ENCODE peak calls at places on chromosomes 1 and 21, in four cellular contexts. W is Panc1, C is tibial nerve, G is transverse colon. R is an unnamed sample.

GRCh38 chr1:94819945-94820746 is at the start of gene SLC44A3:
- DNase-seq in C (no peak), W (no peak), G (peak; percentile 65), R (no peak)

GRCh38 chr1:244099258-244099930 is 48.3 kb downstream of the ZBTB18 start:
- DNase-seq in C (no peak), G (no peak), W (no peak), R (no peak)

GRCh38 chr1:22406722-22407495 is 44.7 kb upstream of the ZBTB40 start:
- DNase-seq in W (no peak), C (no peak), G (no peak), R (no peak)

GRCh38 chr21:16194851-16195251 is 465.1 kb downstream of the USP25 start:
- DNase-seq in C (no peak), W (no peak), G (no peak), R (no peak)

GRCh38 chr1:212683357-212683722 is 16.3 kb downstream of the BATF3 start:
- DNase-seq in C (no peak), W (no peak), G (peak; percentile 38), R (no peak)

GRCh38 chr1:80837066-80837465 is 963.7 kb upstream of the ADGRL2 start:
- DNase-seq in G (no peak), W (no peak), C (no peak), R (no peak)

GRCh38 chr1:212129781-212130180 is 94.2 kb downstream of the DTL start:
- DNase-seq in W (no peak), G (no peak), C (no peak), R (no peak)

GRCh38 chr1:91676030-91676429 is 175.4 kb downstream of the CDC7 start:
- DNase-seq in G (no peak), C (no peak), W (no peak), R (peak; percentile 34)

GRCh38 chr1:116286541-116286971 is 86.5 kb upstream of the ATP1A1 start:
- DNase-seq in G (no peak), C (no peak), W (no peak), R (peak; percentile 57)

GRCh38 chr1:160098852-160099647 is 631 bp upstream of the IGSF8 start:
- DNase-seq in G (peak; percentile 99), C (peak; percentile 97), W (no peak), R (peak; percentile 99)

GRCh38 chr1:42179275-42179674 is 14.7 kb upstream of the GUCA2A start:
- DNase-seq in C (no peak), W (no peak), G (no peak), R (no peak)

GRCh38 chr1:215018555-215018954 is 64.0 kb upstream of the KCNK2 start:
- DNase-seq in W (no peak), G (no peak), C (no peak), R (no peak)

GRCh38 chr1:36866168-36866814 is 168.0 kb downstream of the GRIK3 start:
- DNase-seq in C (no peak), G (no peak), W (no peak), R (no peak)

GRCh38 chr1:52665173-52666020 is 32.4 kb downstream of the SHISAL2A start:
- DNase-seq in W (no peak), C (no peak), G (no peak), R (no peak)

GRCh38 chr1:197838836-197839235 is 63.6 kb upstream of the DENND1B start:
- DNase-seq in W (no peak), G (no peak), C (no peak), R (no peak)

GRCh38 chr1:22969224-22969829 is 3.3 kb downstream of the LACTBL1 start:
- DNase-seq in C (no peak), G (peak; percentile 38), W (no peak), R (no peak)

GRCh38 chr1:231557898-231558710 is 29.6 kb downstream of the TSNAX start:
- DNase-seq in W (no peak), C (no peak), G (no peak), R (no peak)

DNA sequence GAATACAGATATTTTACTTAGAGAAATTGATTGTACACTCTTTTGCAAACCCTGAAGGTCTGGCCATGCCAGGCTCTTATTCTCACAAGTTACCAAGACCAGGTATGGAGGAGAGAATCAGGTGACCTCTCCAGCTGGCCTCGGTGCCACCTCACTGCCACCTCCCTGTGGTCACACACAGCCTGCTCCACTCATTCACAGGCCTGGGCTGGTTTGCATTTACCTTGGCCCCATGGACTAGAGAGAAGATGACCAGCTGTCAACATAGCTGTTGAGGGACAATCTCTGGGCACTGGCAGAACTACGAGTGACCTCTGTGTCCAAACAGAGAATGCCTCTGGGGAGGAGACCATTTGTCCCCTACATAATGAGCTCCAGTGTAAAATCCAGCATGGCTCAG is 291.2 kb upstream of the RUNX1 start:
- DNase-seq in C (no peak), W (no peak), G (peak; percentile 44), R (peak; percentile 82)
- TF ChIP-seq CTCF in C (no peak), W (no peak), G (peak; percentile 9), R (no peak)

GRCh38 chr21:38340131-38340530 is 83.3 kb downstream of the KCNJ15 start:
- DNase-seq in W (no peak), C (no peak), G (no peak), R (no peak)
- H3K4me3 ChIP-seq in W (no peak overlapping the region), C (no peak overlapping the region), G (no peak overlapping the region), R (no peak overlapping the region)

GRCh38 chr1:4771721-4772120 is 117.3 kb downstream of the AJAP1 start:
- DNase-seq in G (no peak), C (no peak), W (no peak), R (no peak)

GRCh38 chr1:4770713-4771112 is 116.3 kb downstream of the AJAP1 start:
- DNase-seq in W (no peak), G (no peak), C (no peak), R (no peak)

GRCh38 chr1:4769516-4770280 is 115.3 kb downstream of the AJAP1 start:
- DNase-seq in C (no peak), G (no peak), W (no peak), R (no peak)

GRCh38 chr1:4772294-4773010 is 118.0 kb downstream of the AJAP1 start:
- DNase-seq in C (no peak), G (no peak), W (no peak), R (no peak)

GRCh38 chr1:4771267-4771666 is 116.9 kb downstream of the AJAP1 start:
- DNase-seq in C (no peak), W (no peak), G (no peak), R (no peak)
- H3K9me3 ChIP-seq in C (no peaks in the 10 kb centered on the region), W (no peaks in the 10 kb centered on the region), G (no peaks in the 10 kb centered on the region), R (no peaks in the 10 kb centered on the region)

GRCh38 chr1:47002211-47002610 is 21.3 kb upstream of the CYP4X1 start:
- DNase-seq in G (no peak), C (no peak), W (no peak), R (no peak)
- TF ChIP-seq CTCF in G (peak; percentile 22), C (no peak), W (peak; percentile 50), R (no peak)

DNA sequence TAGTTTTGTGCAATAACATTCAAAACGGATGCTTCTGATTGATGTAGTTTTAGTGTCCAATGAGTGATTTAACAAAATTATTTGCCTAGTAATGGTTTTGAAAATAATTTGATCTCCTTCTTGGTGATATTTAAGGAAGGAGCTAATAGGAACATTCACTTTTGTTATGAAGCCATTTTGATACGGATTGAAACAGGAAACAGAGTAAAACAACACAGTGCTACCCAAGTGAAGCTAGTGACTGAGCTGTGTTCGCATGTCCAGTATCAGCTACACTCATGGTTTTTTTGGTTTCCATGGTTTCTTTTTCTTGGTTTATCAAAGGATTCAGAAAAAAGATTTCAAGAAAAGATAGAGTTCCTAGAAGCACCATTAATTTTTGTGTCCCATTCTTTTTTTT is 40.1 kb upstream of the PLEKHO1 start:
- DNase-seq in C (no peak), G (no peak), W (no peak), R (no peak)
- H3K4me3 ChIP-seq in C (no peak overlapping the region), G (no peak overlapping the region), W (no peak overlapping the region), R (no peak overlapping the region)

GRCh38 chr1:235671992-235672391 is 22.4 kb upstream of the GNG4 start:
- DNase-seq in W (no peak), G (no peak), C (no peak), R (no peak)
- H3K9me3 ChIP-seq in W (peaks cover 22% of the 10 kb centered on the region), G (peaks cover 26% of the 10 kb centered on the region), C (peaks cover 32% of the 10 kb centered on the region), R (peaks cover 34% of the 10 kb centered on the region)